ENCODE peak calls at places on chromosomes 12 and 14, in four cellular contexts. One of them, this sample, is unnamed.

GRCh38 chr14:100065161-100065871 is at the start of gene EVL:
- DNase-seq in K562: peak; percentile 25
- DNase-seq in GM12878: peak; percentile 81
- DNase-seq in colonic mucosa: no peak
- DNase-seq in this sample: no peak

GRCh38 chr14:102775855-102776760 is 1.1 kb upstream of the TRAF3 start:
- DNase-seq in colonic mucosa: peak; percentile 67
- DNase-seq in K562: peak; percentile 38
- DNase-seq in GM12878: no peak
- DNase-seq in this sample: peak; percentile 78

GRCh38 chr14:91419451-91419850 is 1.8 kb upstream of the CCDC88C start:
- DNase-seq in K562: no peak
- DNase-seq in colonic mucosa: no peak
- DNase-seq in GM12878: no peak
- DNase-seq in this sample: no peak

GRCh38 chr12:114686421-114687268 is 2.7 kb upstream of the TBX3 start:
- DNase-seq in K562: no peak
- DNase-seq in colonic mucosa: no peak
- DNase-seq in GM12878: no peak
- DNase-seq in this sample: no peak

GRCh38 chr14:24339284-24340151 is at the start of gene RIPK3:
- DNase-seq in GM12878: peak; percentile 36
- DNase-seq in colonic mucosa: peak; percentile 93
- DNase-seq in K562: no peak
- DNase-seq in this sample: peak; percentile 20

GRCh38 chr12:129258781-129259318 is 405.6 kb downstream of the GLT1D1 start:
- DNase-seq in K562: no peak
- DNase-seq in GM12878: no peak
- DNase-seq in colonic mucosa: no peak
- DNase-seq in this sample: no peak

GRCh38 chr12:31965090-31965489 is 5.9 kb downstream of the RESF1 start:
- DNase-seq in GM12878: no peak
- DNase-seq in colonic mucosa: no peak
- DNase-seq in K562: no peak
- DNase-seq in this sample: no peak

GRCh38 chr14:95875831-95876768 is 532 bp upstream of the TUNAR start:
- DNase-seq in GM12878: no peak
- DNase-seq in colonic mucosa: no peak
- DNase-seq in K562: no peak
- DNase-seq in this sample: no peak

GRCh38 chr12:96258451-96258933 is 64.3 kb downstream of the ELK3 start:
- DNase-seq in GM12878: no peak
- DNase-seq in colonic mucosa: peak; percentile 37
- DNase-seq in K562: no peak
- DNase-seq in this sample: peak; percentile 69

GRCh38 chr12:115597157-115597712 is 680.3 kb downstream of the MED13L start:
- DNase-seq in GM12878: no peak
- DNase-seq in colonic mucosa: no peak
- DNase-seq in K562: peak; percentile 9
- DNase-seq in this sample: peak; percentile 61

GRCh38 chr12:92438641-92439396 is 264.0 kb upstream of the PLEKHG7 start:
- DNase-seq in K562: no peak
- DNase-seq in colonic mucosa: no peak
- DNase-seq in GM12878: no peak
- DNase-seq in this sample: no peak

GRCh38 chr12:11968516-11968915 is 102.2 kb upstream of the BCL2L14 start:
- DNase-seq in K562: no peak
- DNase-seq in GM12878: no peak
- DNase-seq in colonic mucosa: no peak
- DNase-seq in this sample: no peak

GRCh38 chr12:102232446-102232845 is 34.8 kb upstream of the PMCH start:
- DNase-seq in colonic mucosa: no peak
- DNase-seq in GM12878: no peak
- DNase-seq in K562: no peak
- DNase-seq in this sample: no peak

GRCh38 chr14:106506901-106507305 is 980.5 kb downstream of the TMEM121 start:
- DNase-seq in GM12878: no peak
- DNase-seq in K562: no peak
- DNase-seq in colonic mucosa: peak; percentile 20
- DNase-seq in this sample: no peak

GRCh38 chr14:104687601-104688504 is 1.6 kb upstream of the INF2 start:
- DNase-seq in K562: no peak
- DNase-seq in GM12878: no peak
- DNase-seq in colonic mucosa: peak; percentile 94
- DNase-seq in this sample: peak; percentile 34

GRCh38 chr12:51907864-51908425 is 641 bp downstream of the ACVRL1 start:
- DNase-seq in K562: no peak
- DNase-seq in colonic mucosa: no peak
- DNase-seq in GM12878: no peak
- DNase-seq in this sample: no peak
- H3K9ac ChIP-seq in K562: no peak overlapping the region
- H3K9ac ChIP-seq in colonic mucosa: peak overlapping the region; percentile 80
- H3K9ac ChIP-seq in GM12878: no peak overlapping the region
- H3K9ac ChIP-seq in this sample: peak overlapping the region; percentile 95

GRCh38 chr12:66409195-66409871 is 107.0 kb downstream of the HELB start:
- DNase-seq in colonic mucosa: peak; percentile 33
- DNase-seq in GM12878: no peak
- DNase-seq in K562: peak; percentile 57
- DNase-seq in this sample: peak; percentile 69
- H3K9ac ChIP-seq in colonic mucosa: no peak overlapping the region
- H3K9ac ChIP-seq in GM12878: no peak overlapping the region
- H3K9ac ChIP-seq in K562: no peak overlapping the region
- H3K9ac ChIP-seq in this sample: no peak overlapping the region

GRCh38 chr12:63916561-63917476 is 72.3 kb downstream of the SRGAP1 start:
- DNase-seq in GM12878: no peak
- DNase-seq in colonic mucosa: no peak
- DNase-seq in K562: no peak
- DNase-seq in this sample: peak; percentile 54

GRCh38 chr12:63919758-63920157 is 75.3 kb downstream of the SRGAP1 start:
- DNase-seq in colonic mucosa: no peak
- DNase-seq in K562: no peak
- DNase-seq in GM12878: no peak
- DNase-seq in this sample: no peak

GRCh38 chr12:63918788-63919300 is 74.3 kb downstream of the SRGAP1 start:
- DNase-seq in GM12878: no peak
- DNase-seq in colonic mucosa: no peak
- DNase-seq in K562: no peak
- DNase-seq in this sample: peak; percentile 97

GRCh38 chr12:63917477-63917862 is 73.0 kb downstream of the SRGAP1 start:
- DNase-seq in colonic mucosa: no peak
- DNase-seq in K562: no peak
- DNase-seq in GM12878: no peak
- DNase-seq in this sample: no peak

DNA sequence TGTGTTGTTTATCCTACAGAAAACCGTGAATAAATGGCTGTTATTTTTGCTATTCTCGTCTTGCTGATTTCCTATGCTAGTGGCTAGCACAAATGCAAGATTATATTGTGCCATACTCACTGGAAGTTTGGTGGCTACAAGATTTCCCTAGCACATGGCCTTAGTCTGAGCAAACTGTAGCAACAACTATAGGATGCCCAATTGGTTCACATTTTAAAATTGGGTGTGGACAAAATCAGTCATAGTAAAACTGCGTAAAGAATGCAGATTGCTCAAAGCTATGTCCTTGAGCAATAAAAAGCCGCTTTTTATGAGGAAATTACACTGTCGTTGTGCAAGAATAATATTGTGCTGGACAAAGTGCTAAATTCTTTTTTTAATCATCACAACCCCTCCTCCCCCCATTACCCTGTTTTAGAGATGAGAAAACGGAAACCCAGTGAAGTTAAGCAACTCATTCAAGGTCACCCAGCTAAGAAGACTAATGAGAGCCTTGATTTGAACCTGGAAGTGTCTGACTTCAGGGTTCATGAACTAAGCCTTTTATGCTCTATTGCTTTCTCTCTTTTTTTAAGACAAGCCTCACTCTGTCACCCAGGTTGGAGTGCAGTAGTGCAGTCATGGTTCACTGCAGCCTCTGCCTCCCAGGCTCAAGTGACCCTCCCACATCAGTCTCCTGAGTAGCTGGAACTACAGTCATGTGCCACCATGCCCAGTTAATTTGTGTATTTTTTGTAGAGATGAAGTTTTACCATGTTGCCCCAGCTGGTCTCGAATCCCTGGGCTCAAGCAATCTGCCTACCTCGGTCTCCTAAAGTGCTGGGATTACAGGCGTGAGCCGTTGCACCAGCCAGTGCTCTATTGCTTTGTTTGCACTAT is 73.6 kb downstream of the SRGAP1 start:
- DNase-seq in K562: no peak
- DNase-seq in GM12878: peak; percentile 41
- DNase-seq in colonic mucosa: peak; percentile 38
- DNase-seq in this sample: peak; percentile 97
- H3K9ac ChIP-seq in K562: no peak overlapping the region
- H3K9ac ChIP-seq in GM12878: no peak overlapping the region
- H3K9ac ChIP-seq in colonic mucosa: peak overlapping the region; percentile 30
- H3K9ac ChIP-seq in this sample: peak overlapping the region; percentile 83

GRCh38 chr12:110248096-110248447 is 33.0 kb upstream of the ATP2A2 start:
- DNase-seq in colonic mucosa: peak; percentile 40
- DNase-seq in K562: no peak
- DNase-seq in GM12878: no peak
- DNase-seq in this sample: no peak

GRCh38 chr12:110244829-110245228 is 36.2 kb upstream of the ATP2A2 start:
- DNase-seq in K562: no peak
- DNase-seq in GM12878: no peak
- DNase-seq in colonic mucosa: no peak
- DNase-seq in this sample: no peak

GRCh38 chr12:110247340-110248095 is 33.5 kb upstream of the ATP2A2 start:
- DNase-seq in K562: no peak
- DNase-seq in colonic mucosa: peak; percentile 88
- DNase-seq in GM12878: no peak
- DNase-seq in this sample: peak; percentile 35

GRCh38 chr12:110245278-110245868 is 35.7 kb upstream of the ATP2A2 start:
- DNase-seq in GM12878: no peak
- DNase-seq in colonic mucosa: peak; percentile 84
- DNase-seq in K562: peak; percentile 34
- DNase-seq in this sample: no peak

DNA sequence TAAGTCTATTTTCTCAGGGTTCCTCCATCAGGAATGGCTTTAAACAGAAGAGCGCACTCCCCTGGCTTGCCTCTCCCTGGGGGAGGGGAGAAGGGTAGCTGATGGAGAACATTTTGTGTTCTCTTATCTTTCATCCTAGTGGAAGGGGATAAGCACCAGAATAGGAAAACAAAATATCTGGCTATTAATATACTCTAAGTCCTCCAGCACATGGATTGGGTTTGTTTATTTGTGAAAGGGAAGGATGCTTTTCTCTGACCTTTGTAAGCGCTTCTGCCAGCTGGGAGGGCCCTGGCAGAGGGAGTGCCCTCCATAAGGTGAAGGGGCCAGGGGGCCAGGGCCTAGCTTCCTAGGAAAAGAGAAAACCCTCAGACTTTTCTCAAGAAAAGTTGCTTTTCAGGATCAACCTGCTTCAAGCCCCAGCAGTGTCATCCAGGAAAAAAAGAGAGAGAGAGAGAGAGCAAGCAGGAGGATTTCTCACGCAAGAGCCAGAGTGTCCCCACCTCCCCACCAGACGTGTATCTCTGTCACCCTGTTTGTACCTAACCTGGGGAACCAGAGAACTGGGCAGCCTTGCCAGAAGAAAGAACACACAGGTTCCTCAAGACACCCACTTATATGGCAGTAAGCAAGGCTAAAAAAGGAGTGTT is 34.2 kb upstream of the ATP2A2 start:
- DNase-seq in colonic mucosa: no peak
- DNase-seq in K562: no peak
- DNase-seq in GM12878: no peak
- DNase-seq in this sample: no peak
- H3K9ac ChIP-seq in colonic mucosa: peak overlapping the region; percentile 88
- H3K9ac ChIP-seq in K562: no peak overlapping the region
- H3K9ac ChIP-seq in GM12878: no peak overlapping the region
- H3K9ac ChIP-seq in this sample: no peak overlapping the region

DNA sequence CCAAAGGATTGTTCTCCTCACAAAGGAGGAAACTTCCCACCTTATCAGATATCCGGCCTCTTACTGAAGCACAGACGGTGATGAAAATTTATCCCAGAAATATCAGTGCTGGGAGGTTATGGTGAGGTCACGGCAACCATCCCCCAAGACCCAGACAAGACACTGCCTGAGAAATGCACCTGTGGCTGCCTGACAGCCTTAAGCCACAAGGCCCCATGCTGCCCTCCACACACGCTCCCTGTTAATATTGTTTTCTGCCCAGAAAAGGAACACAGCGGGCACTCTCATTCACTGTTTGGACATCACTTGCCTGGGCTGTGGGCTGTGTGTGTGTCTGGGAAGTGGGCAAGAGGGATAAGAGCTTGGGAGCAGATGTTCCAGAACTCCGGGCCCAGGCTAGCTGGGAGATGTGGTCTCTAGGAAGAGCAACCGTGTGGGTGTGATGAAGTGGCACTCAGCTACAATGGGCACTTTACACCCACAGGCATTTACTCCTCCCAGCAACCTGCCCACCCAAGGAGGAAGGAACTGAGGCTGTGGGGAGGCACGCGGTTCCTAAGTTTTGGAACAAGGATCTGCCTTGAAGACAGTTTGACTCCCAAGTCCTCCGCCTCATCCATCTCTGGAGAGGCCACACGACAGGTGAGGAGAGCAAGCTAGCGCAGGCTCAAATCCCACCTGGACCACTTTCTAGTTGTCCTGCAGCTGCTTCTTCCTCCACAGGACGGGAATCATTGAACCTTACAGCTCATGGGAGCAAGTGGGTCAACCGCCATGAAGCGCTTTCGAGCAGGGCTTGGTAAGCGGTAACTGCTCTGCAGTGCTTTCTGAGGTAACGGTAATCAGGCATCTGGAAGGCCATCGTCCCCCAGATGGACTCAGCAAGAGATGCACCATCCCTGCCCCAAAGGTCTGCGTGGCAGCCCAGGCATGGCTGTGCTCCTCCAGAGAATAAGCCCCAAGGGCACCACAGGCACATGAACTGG is 91.4 kb downstream of the CHGA start:
- DNase-seq in GM12878: no peak
- DNase-seq in K562: no peak
- DNase-seq in colonic mucosa: no peak
- DNase-seq in this sample: no peak
- H3K9ac ChIP-seq in GM12878: no peak overlapping the region
- H3K9ac ChIP-seq in K562: no peak overlapping the region
- H3K9ac ChIP-seq in colonic mucosa: no peak overlapping the region
- H3K9ac ChIP-seq in this sample: no peak overlapping the region